ENCODE peak calls at places on chromosomes 16 and 17, in five cellular contexts. T is colonic mucosa, I is HCT116, F is IMR-90, O is fibroblast of lung. A is an unnamed sample.

GRCh38 chr16:47073223-47074155 is 70.3 kb downstream of the NETO2 start:
- DNase-seq in T (peak), I (no peak), F (no peak), O (no peak), A (no peak)

GRCh38 chr16:81852347-81852746 is 73.3 kb downstream of the PLCG2 start:
- DNase-seq in T (no peak), I (no peak), F (no peak), O (no peak), A (no peak)

GRCh38 chr16:2234813-2235170 is 1.5 kb upstream of the DNASE1L2 start:
- DNase-seq in T (no peak), I (no peak), F (no peak), O (no peak), A (no peak)

GRCh38 chr17:77548967-77549366 is 408.2 kb downstream of the SEC14L1 start:
- DNase-seq in T (no peak), I (no peak), F (no peak), O (no peak), A (no peak)

GRCh38 chr16:17432902-17433576 is 37.7 kb downstream of the XYLT1 start:
- DNase-seq in T (no peak), I (no peak), F (peak), O (peak), A (no peak)

GRCh38 chr16:85783441-85783840 is 15.9 kb downstream of the EMC8 start:
- DNase-seq in T (no peak), I (no peak), F (no peak), O (no peak), A (no peak)

GRCh38 chr16:81005644-81006471 is 827 bp downstream of the CMC2 start:
- DNase-seq in T (peak), I (peak), F (peak), O (peak), A (no peak)

GRCh38 chr17:74987909-74988711 is 678 bp downstream of the CDR2L start:
- DNase-seq in T (peak), I (no peak), F (peak), O (peak), A (no peak)

GRCh38 chr17:3639981-3640596 is 3.5 kb downstream of the CTNS start:
- DNase-seq in T (no peak), I (no peak), F (peak), O (no peak), A (no peak)

GRCh38 chr17:12627177-12627629 is 38.5 kb upstream of the MYOCD start:
- DNase-seq in T (no peak), I (no peak), F (peak), O (peak), A (no peak)

GRCh38 chr17:82893779-82894178 is 54.0 kb upstream of the ZNF750 start:
- DNase-seq in T (no peak), I (no peak), F (peak), O (peak), A (no peak)

GRCh38 chr16:2471016-2471652 is at the start of gene NTN3:
- DNase-seq in T (no peak), I (no peak), F (no peak), O (no peak), A (no peak)

GRCh38 chr17:74354123-74354522 is 7.5 kb downstream of the BTBD17 start:
- DNase-seq in T (peak), I (peak), F (no peak), O (no peak), A (no peak)

GRCh38 chr17:44767493-44767892 is 8.7 kb downstream of the ADAM11 start:
- DNase-seq in T (no peak), I (no peak), F (no peak), O (no peak), A (no peak)

GRCh38 chr17:77852666-77853207 is 105.8 kb upstream of the TNRC6C start:
- DNase-seq in T (no peak), I (no peak), F (no peak), O (no peak), A (no peak)

GRCh38 chr17:29588561-29589411 is 662 bp downstream of the GIT1 start:
- DNase-seq in T (peak), I (no peak), F (peak), O (peak), A (no peak)

GRCh38 chr16:81158964-81159363 is 62.8 kb upstream of the GCSH start:
- DNase-seq in T (no peak), I (no peak), F (no peak), O (no peak), A (no peak)

GRCh38 chr17:72171703-72172670 is 51.2 kb downstream of the SOX9 start:
- DNase-seq in T (no peak), I (no peak), F (no peak), O (no peak), A (no peak)

GRCh38 chr17:20008242-20009051 is 712 bp upstream of the SPECC1 start:
- DNase-seq in T (peak), I (no peak), F (no peak), O (no peak), A (no peak)

GRCh38 chr16:57255686-57256415 is 10.8 kb downstream of the ARL2BP start:
- DNase-seq in T (no peak), I (no peak), F (no peak), O (no peak), A (no peak)

GRCh38 chr17:40559016-40559853 is 6.0 kb downstream of the CCR7 start:
- DNase-seq in T (no peak), I (no peak), F (no peak), O (no peak), A (no peak)

GRCh38 chr16:65754799-65755691 is 611.4 kb upstream of the CDH5 start:
- DNase-seq in T (peak), I (no peak), F (peak), O (peak), A (no peak)

GRCh38 chr16:16141784-16142396 is 81.4 kb downstream of the ABCC6 start:
- DNase-seq in T (no peak), I (no peak), F (no peak), O (no peak), A (no peak)

GRCh38 chr16:73323880-73324279 is 276.0 kb upstream of the ZFHX3 start:
- DNase-seq in T (no peak), I (no peak), F (no peak), O (no peak), A (no peak)

GRCh38 chr17:46942441-46943217 is 19.7 kb downstream of the GOSR2 start:
- DNase-seq in T (peak), I (peak), F (peak), O (peak), A (peak)

GRCh38 chr17:19317359-19318095 is 45.0 kb downstream of the B9D1 start:
- DNase-seq in T (peak), I (peak), F (peak), O (peak), A (peak)

GRCh38 chr16:65122974-65123845 is 1.3 kb upstream of the CDH11 start:
- DNase-seq in T (peak), I (no peak), F (peak), O (peak), A (no peak)

GRCh38 chr16:72847187-72848044 is 200.5 kb downstream of the ZFHX3 start:
- DNase-seq in T (no peak), I (no peak), F (peak), O (peak), A (no peak)

GRCh38 chr17:214881-215331 is 33.5 kb upstream of the DOC2B start:
- DNase-seq in T (no peak), I (no peak), F (no peak), O (no peak), A (no peak)

GRCh38 chr17:41428591-41429326 is 4.4 kb upstream of the KRT37 start:
- DNase-seq in T (no peak), I (no peak), F (no peak), O (peak), A (no peak)

GRCh38 chr16:50303605-50304466 is 37.5 kb downstream of the ADCY7 start:
- DNase-seq in T (no peak), I (no peak), F (peak), O (peak), A (no peak)

GRCh38 chr17:75516619-75517276 is 420 bp downstream of the TSEN54 start:
- DNase-seq in T (no peak), I (no peak), F (no peak), O (peak), A (no peak)

DNA sequence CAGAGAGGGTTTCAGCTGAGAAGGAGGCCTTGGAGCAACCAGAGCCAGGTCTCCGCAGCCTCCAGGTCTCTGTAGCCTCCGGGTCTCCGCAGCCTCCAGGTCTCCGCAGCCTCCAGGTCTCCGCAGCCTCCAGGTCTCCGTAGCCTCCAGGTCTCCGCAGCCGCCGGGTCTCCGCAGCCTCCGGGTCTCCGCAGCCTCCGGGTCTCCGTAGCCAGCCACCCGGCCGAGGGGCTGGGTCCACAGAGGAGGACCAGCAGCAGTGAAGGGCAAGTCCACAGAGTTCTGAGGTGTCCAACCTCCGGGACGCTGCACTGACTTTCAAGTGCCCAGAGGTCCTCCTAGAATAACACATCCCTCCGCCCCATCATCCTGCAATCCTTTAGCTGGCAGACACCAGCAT is 221.0 kb downstream of the RBFOX3 start:
- DNase-seq in T (no peak), I (no peak), F (no peak), O (no peak), A (no peak)
- H3K9ac ChIP-seq in T (no peak), I (no peak), F (no peak), O (no peak), A (no peak)

GRCh38 chr17:81423698-81424071 is 28.4 kb downstream of the BAHCC1 start:
- DNase-seq in T (no peak), I (no peak), F (no peak), O (no peak), A (no peak)

GRCh38 chr17:81424151-81424550 is 28.9 kb downstream of the BAHCC1 start:
- DNase-seq in T (no peak), I (no peak), F (no peak), O (no peak), A (no peak)

GRCh38 chr17:81424613-81425017 is 29.4 kb downstream of the BAHCC1 start:
- DNase-seq in T (no peak), I (no peak), F (no peak), O (no peak), A (no peak)

GRCh38 chr17:81420769-81421462 is 25.7 kb downstream of the BAHCC1 start:
- DNase-seq in T (no peak), I (no peak), F (peak), O (peak), A (no peak)

GRCh38 chr17:81422776-81423697 is 27.8 kb downstream of the BAHCC1 start:
- DNase-seq in T (no peak), I (peak), F (peak), O (peak), A (no peak)
- H3K4me3 ChIP-seq in T (no peak), I (peak), F (peak), O (no peak), A (no peak)

GRCh38 chr17:17983376-17983775 is 10.7 kb downstream of the DRC3 start:
- DNase-seq in T (no peak), I (no peak), F (no peak), O (no peak), A (no peak)
- H3K9ac ChIP-seq in T (no peak), I (no peak), F (no peak), O (no peak), A (no peak)

DNA sequence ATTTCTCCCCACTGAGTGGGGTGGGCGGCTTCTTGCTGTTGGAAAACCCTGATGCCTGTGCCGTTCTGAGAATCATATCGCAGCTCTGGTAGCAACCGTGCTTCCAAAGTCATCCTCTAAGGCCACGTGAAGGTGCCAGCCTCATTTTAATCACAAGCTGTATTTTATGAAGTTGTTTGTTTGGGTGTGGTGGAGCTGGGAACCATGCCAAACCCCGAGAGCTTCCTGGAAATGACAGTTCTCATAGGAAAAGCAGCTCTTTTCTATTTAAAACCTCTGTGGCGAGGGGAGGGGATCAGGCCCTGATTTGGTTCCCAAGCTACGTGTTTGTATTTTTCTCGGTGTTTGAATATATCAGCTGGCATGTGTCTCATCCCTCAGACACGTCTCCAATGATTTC is 21.7 kb downstream of the KNOP1 start:
- DNase-seq in T (peak), I (no peak), F (peak), O (peak), A (peak)
- H3K4me3 ChIP-seq in T (no peak), I (no peak), F (no peak), O (no peak), A (no peak)

DNA sequence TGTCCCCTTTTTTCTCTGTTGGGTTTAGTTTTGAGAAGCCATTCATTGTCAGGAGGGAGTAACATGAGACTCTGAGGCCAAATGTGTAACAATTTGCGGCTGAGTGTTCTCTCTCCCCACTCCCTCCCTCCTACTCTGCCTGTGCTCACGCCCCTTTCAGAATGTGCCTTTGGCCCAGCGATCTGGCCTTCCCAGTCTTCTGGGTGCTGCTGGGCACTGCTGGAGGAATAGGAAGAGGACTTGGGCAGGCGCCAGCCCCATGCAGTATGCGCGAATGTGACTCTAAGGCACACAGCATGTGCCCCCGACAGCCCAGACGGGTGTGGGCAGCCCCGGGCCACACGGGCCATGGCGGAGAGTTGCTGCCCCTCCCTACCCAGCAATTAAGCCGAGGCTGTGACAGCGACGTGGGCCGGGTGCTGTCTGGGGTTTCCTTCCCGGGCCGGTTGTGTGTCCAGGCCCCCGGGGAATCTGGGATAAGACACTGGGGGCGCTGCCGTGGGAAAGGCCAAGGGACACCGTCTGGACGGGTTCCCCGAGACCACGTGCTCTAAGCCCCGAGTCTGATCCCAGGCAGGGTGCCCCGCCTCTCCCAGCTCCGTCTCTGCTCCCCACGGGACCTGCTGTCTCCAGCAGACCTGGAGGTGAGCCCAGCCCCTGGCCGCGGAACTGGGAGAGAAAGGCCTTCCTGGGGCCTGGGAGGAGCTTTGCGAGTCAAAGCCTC is 92.4 kb downstream of the IRX3 start:
- DNase-seq in T (peak), I (no peak), F (no peak), O (peak), A (no peak)
- H3K9ac ChIP-seq in T (no peak), I (peak), F (no peak), O (no peak), A (no peak)

GRCh38 chr17:35448899-35449227 is 297 bp upstream of the SLFN13 start:
- DNase-seq in T (no peak), I (no peak), F (no peak), O (no peak), A (no peak)
- H3K4me3 ChIP-seq in T (peak), I (no peak), F (no peak), O (peak), A (no peak)

DNA sequence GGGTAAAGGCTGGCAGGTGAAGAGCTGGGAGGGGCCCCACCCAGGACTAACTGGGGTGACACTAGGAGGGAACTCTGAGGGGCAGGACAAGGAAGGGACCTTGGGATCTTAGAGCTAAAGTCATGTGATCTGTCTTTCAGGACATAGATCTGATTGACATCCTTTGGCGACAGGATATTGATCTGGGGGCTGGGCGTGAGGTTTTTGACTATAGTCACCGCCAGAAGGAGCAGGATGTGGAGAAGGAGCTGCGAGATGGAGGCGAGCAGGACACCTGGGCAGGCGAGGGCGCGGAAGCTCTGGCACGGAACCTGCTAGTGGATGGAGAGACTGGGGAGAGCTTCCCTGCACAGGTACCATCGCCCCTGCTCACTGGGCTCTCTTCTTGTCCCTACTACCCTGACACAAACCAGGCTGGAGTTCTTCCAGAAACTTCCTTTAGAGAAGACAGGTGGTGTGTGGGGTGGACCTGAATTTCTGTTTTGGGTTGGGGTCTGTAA is 8.1 kb downstream of the NFE2L1 start:
- DNase-seq in T (no peak), I (no peak), F (no peak), O (no peak), A (no peak)
- H3K9ac ChIP-seq in T (no peak), I (no peak), F (peak), O (no peak), A (peak)

DNA sequence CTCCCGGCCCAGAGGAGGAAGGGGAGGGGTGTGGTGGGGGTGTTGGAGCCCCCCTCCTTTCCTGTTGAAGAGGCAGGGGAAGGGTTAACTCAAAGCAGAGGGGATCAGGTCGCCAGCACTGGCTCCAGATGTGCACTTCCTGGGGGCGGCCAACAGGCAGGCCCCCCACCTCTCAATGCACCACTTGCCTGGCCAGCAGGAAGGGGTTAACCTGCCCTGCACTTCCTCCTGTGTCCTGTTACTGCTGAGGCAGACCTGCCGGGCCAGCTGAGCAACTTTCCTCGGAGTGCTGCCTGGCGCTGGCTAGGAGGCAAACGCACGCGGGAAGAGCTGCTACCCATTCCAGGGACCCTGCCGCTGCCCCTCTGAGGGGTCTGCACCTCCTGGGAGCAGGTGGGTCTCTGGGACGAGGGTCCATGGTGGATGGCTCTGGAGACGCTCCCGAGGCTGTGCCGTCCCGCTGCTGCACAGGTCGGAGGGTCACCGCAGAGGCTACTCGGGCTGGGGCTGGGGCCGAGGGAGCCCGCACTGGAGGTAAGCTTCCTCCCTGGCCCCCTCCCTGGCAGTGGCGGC is at the start of gene EPN3:
- DNase-seq in T (peak), I (peak), F (no peak), O (no peak), A (no peak)
- H3K4me3 ChIP-seq in T (peak), I (peak), F (no peak), O (no peak), A (peak)

DNA sequence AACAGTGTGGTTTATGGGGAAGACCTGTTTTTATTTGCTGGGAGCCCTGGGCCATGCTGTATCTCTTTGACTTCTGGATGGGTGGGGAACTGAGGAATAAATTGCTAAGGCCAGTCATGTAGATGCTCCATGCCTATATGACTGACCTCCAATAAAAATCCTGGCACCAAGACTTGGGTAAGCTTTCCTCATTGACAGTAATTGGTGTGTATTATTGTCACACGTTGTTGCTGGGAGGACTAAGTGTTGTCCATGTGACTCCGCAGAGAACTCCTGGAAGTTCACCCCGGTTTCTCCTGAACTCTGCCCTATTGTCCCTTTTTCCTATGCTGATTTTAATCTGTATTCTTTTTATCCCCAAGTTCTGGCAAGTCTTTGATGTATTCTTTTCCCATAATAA is 33.4 kb upstream of the USP22 start:
- DNase-seq in T (no peak), I (no peak), F (no peak), O (no peak), A (no peak)
- H3K9ac ChIP-seq in T (no peak), I (no peak), F (no peak), O (no peak), A (no peak)